ENCODE peak calls at places on chromosome 6, in four cellular contexts. A is GM23338, E is dorsolateral prefrontal cortex, S is left lung. I is an unnamed sample.

GRCh38 chr6:165850434-165851019 is 187.5 kb upstream of the PDE10A start:
- DNase-seq in A (peak; percentile 68), E (peak; percentile 70), S (peak; percentile 90), I (peak; percentile 43)

GRCh38 chr6:35586542-35586941 is 73.8 kb upstream of the TULP1 start:
- DNase-seq in A (no peak), E (no peak), S (no peak), I (no peak)

GRCh38 chr6:166572370-166573261 is 13.9 kb downstream of the RAMACL start:
- DNase-seq in A (peak; percentile 78), E (no peak), S (no peak), I (no peak)

GRCh38 chr6:138103876-138104275 is 3.3 kb downstream of the PERP start:
- DNase-seq in A (no peak), E (no peak), S (no peak), I (no peak)

GRCh38 chr6:98847392-98847766 is 13.0 kb downstream of the POU3F2 start:
- DNase-seq in A (peak; percentile 67), E (no peak), S (no peak), I (no peak)

GRCh38 chr6:40573221-40573620 is 13.9 kb downstream of the LRFN2 start:
- DNase-seq in A (no peak), E (no peak), S (no peak), I (no peak)

GRCh38 chr6:125173341-125173740 is 19.8 kb downstream of the TPD52L1 start:
- DNase-seq in A (no peak), E (no peak), S (no peak), I (no peak)

GRCh38 chr6:116779569-116780164 is 14.1 kb upstream of the FAM162B start:
- DNase-seq in A (peak; percentile 85), E (no peak), S (no peak), I (no peak)

GRCh38 chr6:69942485-69942884 is 76.1 kb downstream of the COL19A1 start:
- DNase-seq in A (no peak), E (no peak), S (no peak), I (no peak)

GRCh38 chr6:49001856-49002255 is 461.2 kb downstream of the MMUT start:
- DNase-seq in A (no peak), E (no peak), S (no peak), I (no peak)

GRCh38 chr6:122620902-122621301 is 10.7 kb downstream of the PKIB start:
- DNase-seq in A (no peak), E (no peak), S (no peak), I (no peak)

DNA sequence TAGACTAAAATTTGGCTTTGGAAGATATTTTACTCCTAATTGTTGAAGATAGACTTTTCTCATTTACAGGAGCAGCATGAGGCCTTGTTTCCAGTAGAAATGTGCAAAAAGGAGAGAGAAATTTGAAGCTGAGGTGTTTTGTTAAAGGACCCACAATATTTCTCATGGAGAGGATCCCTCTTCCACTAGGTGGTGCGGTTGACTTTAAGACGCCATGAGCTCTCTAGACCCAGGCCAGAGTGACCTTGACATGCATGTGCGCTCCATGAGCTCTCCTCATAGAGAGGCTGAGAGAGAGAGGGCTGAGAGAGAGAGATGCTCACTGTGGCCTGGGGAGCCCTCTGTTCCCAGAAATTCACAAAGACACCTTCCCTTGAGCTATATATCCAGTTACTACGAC is 861.2 kb upstream of the EYS start:
- DNase-seq in A (peak; percentile 33), E (no peak), S (no peak), I (no peak)
- TF ChIP-seq CTCF in A (peak; percentile 26), E (no peak), S (no peak), I (no peak)

GRCh38 chr6:6722195-6722594 is 133.7 kb downstream of the LY86 start:
- DNase-seq in A (no peak), E (no peak), S (no peak), I (no peak)

GRCh38 chr6:6724319-6725119 is 136.0 kb downstream of the LY86 start:
- DNase-seq in A (peak; percentile 82), E (no peak), S (peak; percentile 85), I (peak; percentile 43)

GRCh38 chr6:6723792-6724318 is 135.3 kb downstream of the LY86 start:
- DNase-seq in A (no peak), E (no peak), S (no peak), I (no peak)

GRCh38 chr6:6721606-6722005 is 133.1 kb downstream of the LY86 start:
- DNase-seq in A (no peak), E (no peak), S (no peak), I (no peak)

GRCh38 chr6:6723316-6723715 is 134.8 kb downstream of the LY86 start:
- DNase-seq in A (no peak), E (no peak), S (no peak), I (no peak)
- H3K27ac ChIP-seq in A (no peak overlapping the region), E (peak overlapping the region; percentile 59), S (peak overlapping the region; percentile 94), I (no peak overlapping the region)

GRCh38 chr6:75207211-75207984 is 1.5 kb upstream of the COL12A1 start:
- DNase-seq in A (peak; percentile 60), E (no peak), S (peak; percentile 76), I (no peak)

GRCh38 chr6:75204222-75204958 is 1.5 kb downstream of the COL12A1 start:
- DNase-seq in A (peak; percentile 92), E (peak; percentile 66), S (peak; percentile 60), I (no peak)

GRCh38 chr6:75206338-75207210 is 721 bp upstream of the COL12A1 start:
- DNase-seq in A (peak; percentile 32), E (no peak), S (peak; percentile 74), I (no peak)

GRCh38 chr6:75204959-75205775 is 686 bp downstream of the COL12A1 start:
- DNase-seq in A (peak; percentile 68), E (no peak), S (peak; percentile 81), I (no peak)

GRCh38 chr6:75205776-75206334 is at the start of gene COL12A1:
- DNase-seq in A (peak; percentile 90), E (no peak), S (peak; percentile 93), I (no peak)
- TF ChIP-seq CTCF in A (no peak), E (no peak), S (no peak), I (no peak)

DNA sequence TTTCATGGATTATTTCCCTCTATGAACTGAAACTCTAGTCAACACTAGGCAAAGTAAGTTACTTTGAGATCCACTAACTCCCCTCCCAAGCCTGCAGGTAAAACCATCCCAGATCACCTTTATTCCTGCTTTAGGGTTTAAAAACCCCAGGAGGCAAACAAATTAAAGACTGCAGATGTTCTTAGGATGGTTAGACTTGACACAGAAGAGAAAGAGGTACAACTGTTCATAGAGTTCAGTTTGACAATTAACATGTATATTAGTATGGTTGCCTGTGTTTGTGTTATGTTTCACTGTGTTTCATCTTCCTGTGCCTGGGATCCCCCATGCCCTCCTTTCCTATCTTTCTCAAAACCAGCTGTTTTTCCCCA is 53.5 kb downstream of the RREB1 start:
- DNase-seq in A (no peak), E (no peak), S (no peak), I (no peak)
- H3K27ac ChIP-seq in A (no peak overlapping the region), E (no peak overlapping the region), S (no peak overlapping the region), I (no peak overlapping the region)

GRCh38 chr6:39303425-39304153 is 10.6 kb downstream of the KCNK17 start:
- DNase-seq in A (no peak), E (no peak), S (no peak), I (no peak)
- TF ChIP-seq CTCF in A (peak; percentile 4), E (no peak), S (peak; percentile 37), I (peak; percentile 52)

DNA sequence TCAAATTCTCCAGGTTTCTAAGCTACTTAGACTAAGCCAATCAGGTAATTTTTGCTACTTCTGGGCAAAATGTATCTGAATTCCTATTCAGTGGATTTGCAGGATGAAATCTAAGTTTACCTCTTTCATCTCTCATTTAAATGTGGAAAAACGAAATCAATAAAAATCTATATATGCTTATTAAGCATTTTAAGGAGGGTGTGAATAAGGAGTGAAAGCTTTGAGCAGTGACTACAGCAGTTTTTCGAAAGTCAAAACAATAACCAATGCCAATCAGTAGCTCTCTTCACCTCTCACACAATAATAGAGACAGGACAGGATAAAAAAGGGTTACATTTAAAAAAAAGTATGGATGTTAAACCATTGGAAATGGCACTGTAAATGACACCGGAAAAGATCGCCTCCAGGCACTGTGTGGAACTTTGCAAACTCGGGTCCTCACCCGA is 476 bp upstream of the BCKDHB start:
- DNase-seq in A (no peak), E (no peak), S (no peak), I (no peak)
- H3K27ac ChIP-seq in A (peak overlapping the region; percentile 13), E (peak overlapping the region; percentile 41), S (peak overlapping the region; percentile 51), I (peak overlapping the region; percentile 26)

DNA sequence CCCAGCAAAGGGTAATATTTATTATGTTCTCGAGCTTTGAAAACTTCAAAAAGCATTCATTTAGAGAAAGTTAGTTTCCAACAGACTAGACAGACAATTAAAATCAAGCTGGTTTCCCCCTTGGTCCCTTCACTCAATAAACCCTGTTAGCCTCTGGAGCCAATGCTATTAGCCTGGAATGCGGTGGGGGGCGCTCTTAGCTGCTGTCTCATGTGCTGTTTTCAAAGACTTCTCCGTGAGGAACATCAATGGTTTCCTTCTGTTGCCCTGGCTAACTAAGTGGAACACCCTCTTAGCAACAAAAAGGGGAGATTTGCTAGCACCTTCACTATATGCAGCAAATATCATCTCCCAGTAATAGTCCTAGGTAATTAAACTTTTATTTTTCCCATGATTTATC is 86.4 kb downstream of the LY86 start:
- DNase-seq in A (peak; percentile 82), E (no peak), S (no peak), I (no peak)
- TF ChIP-seq CTCF in A (peak; percentile 93), E (no peak), S (no peak), I (no peak)